ENCODE peak calls at places on chromosomes 5 and 9, in six cellular contexts. One of them, this sample, is unnamed.

GRCh38 chr9:89748831-89749499 is 144.2 kb downstream of the GADD45G start:
- DNase-seq in thyroid gland: no peak
- DNase-seq in adrenal gland: no peak
- DNase-seq in left cardiac atrium: no peak
- DNase-seq in naive thymus-derived CD4-positive, alpha-beta T cell: no peak
- DNase-seq in sciatic nerve: no peak
- DNase-seq in this sample: no peak

GRCh38 chr5:24538345-24538744 is 106.4 kb downstream of the CDH10 start:
- DNase-seq in thyroid gland: no peak
- DNase-seq in adrenal gland: no peak
- DNase-seq in left cardiac atrium: no peak
- DNase-seq in naive thymus-derived CD4-positive, alpha-beta T cell: no peak
- DNase-seq in sciatic nerve: no peak
- DNase-seq in this sample: no peak

GRCh38 chr5:76785493-76785892 is 33.3 kb upstream of the F2RL1 start:
- DNase-seq in thyroid gland: no peak
- DNase-seq in adrenal gland: no peak
- DNase-seq in left cardiac atrium: no peak
- DNase-seq in naive thymus-derived CD4-positive, alpha-beta T cell: no peak
- DNase-seq in sciatic nerve: no peak
- DNase-seq in this sample: no peak

GRCh38 chr5:147786115-147786514 is 3.6 kb upstream of the JAKMIP2 start:
- DNase-seq in thyroid gland: no peak
- DNase-seq in adrenal gland: no peak
- DNase-seq in left cardiac atrium: no peak
- DNase-seq in naive thymus-derived CD4-positive, alpha-beta T cell: no peak
- DNase-seq in sciatic nerve: no peak
- DNase-seq in this sample: no peak

GRCh38 chr5:176652136-176652535 is 4.9 kb downstream of the TSPAN17 start:
- DNase-seq in thyroid gland: no peak
- DNase-seq in adrenal gland: no peak
- DNase-seq in left cardiac atrium: no peak
- DNase-seq in naive thymus-derived CD4-positive, alpha-beta T cell: no peak
- DNase-seq in sciatic nerve: no peak
- DNase-seq in this sample: no peak

GRCh38 chr9:98907055-98907454 is 36.7 kb upstream of the COL15A1 start:
- DNase-seq in thyroid gland: no peak
- DNase-seq in adrenal gland: no peak
- DNase-seq in left cardiac atrium: no peak
- DNase-seq in naive thymus-derived CD4-positive, alpha-beta T cell: no peak
- DNase-seq in sciatic nerve: no peak
- DNase-seq in this sample: no peak

GRCh38 chr9:100674419-100675122 is 96.7 kb downstream of the CAVIN4 start:
- DNase-seq in thyroid gland: no peak
- DNase-seq in adrenal gland: no peak
- DNase-seq in left cardiac atrium: no peak
- DNase-seq in naive thymus-derived CD4-positive, alpha-beta T cell: no peak
- DNase-seq in sciatic nerve: no peak
- DNase-seq in this sample: no peak

GRCh38 chr9:31605164-31605563 is 779.3 kb upstream of the ACO1 start:
- DNase-seq in thyroid gland: no peak
- DNase-seq in adrenal gland: no peak
- DNase-seq in left cardiac atrium: no peak
- DNase-seq in naive thymus-derived CD4-positive, alpha-beta T cell: no peak
- DNase-seq in sciatic nerve: no peak
- DNase-seq in this sample: no peak

GRCh38 chr5:43677241-43677640 is 74.3 kb downstream of the NNT start:
- DNase-seq in thyroid gland: no peak
- DNase-seq in adrenal gland: no peak
- DNase-seq in left cardiac atrium: no peak
- DNase-seq in naive thymus-derived CD4-positive, alpha-beta T cell: no peak
- DNase-seq in sciatic nerve: no peak
- DNase-seq in this sample: no peak

GRCh38 chr9:127979333-127980055 is 1.3 kb downstream of the EEIG1 start:
- DNase-seq in thyroid gland: peak; percentile 65
- DNase-seq in adrenal gland: peak; percentile 71
- DNase-seq in left cardiac atrium: peak; percentile 67
- DNase-seq in naive thymus-derived CD4-positive, alpha-beta T cell: no peak
- DNase-seq in sciatic nerve: peak; percentile 78
- DNase-seq in this sample: no peak

GRCh38 chr9:111161015-111161415 is 122.7 kb upstream of the LPAR1 start:
- DNase-seq in thyroid gland: no peak
- DNase-seq in adrenal gland: no peak
- DNase-seq in left cardiac atrium: no peak
- DNase-seq in naive thymus-derived CD4-positive, alpha-beta T cell: no peak
- DNase-seq in sciatic nerve: no peak
- DNase-seq in this sample: peak; percentile 17